ENCODE peak calls at places on chromosomes 4 and X, in ten cellular contexts. M, G, Z, P, S, U, Q, J, H and O are unnamed samples.
A peak's percentile ranks its signal among the peaks of the same experiment; 100 is the strongest.

GRCh38 chr4:33802578-33802977 is 2441.7 kb downstream of the ARAP2 start:
- DNase-seq in Q (no peak), H (no peak), Z (no peak), S (no peak), J (no peak), G (no peak), P (no peak), M (peak; percentile 1), U (no peak), O (no peak)

GRCh38 chr4:105708376-105709080 is at the start of the genes GSTCD and INTS12:
- DNase-seq in Q (peak; percentile 96), M (peak; percentile 93), Z (peak; percentile 93), H (peak; percentile 97), U (peak; percentile 89), S (peak; percentile 88), G (peak; percentile 77), J (peak; percentile 96), P (peak; percentile 96), O (peak; percentile 93)

GRCh38 chrX:113391875-113392274 is 551.2 kb upstream of the AMOT start:
- DNase-seq in P (no peak), M (no peak), S (no peak), G (no peak), J (no peak), Q (no peak), U (no peak), Z (no peak), H (no peak), O (no peak)

GRCh38 chr4:150126880-150127236 is 48.6 kb downstream of the DCLK2 start:
- DNase-seq in H (no peak), J (peak; percentile 63), Z (no peak), M (no peak), G (no peak), U (peak; percentile 60), S (no peak), P (peak; percentile 51), Q (no peak), O (no peak)

GRCh38 chr4:101643201-101643600 is 147.3 kb upstream of the BANK1 start:
- DNase-seq in U (no peak), Q (no peak), G (no peak), S (no peak), J (no peak), M (no peak), P (peak; percentile 95), Z (no peak), H (no peak), O (peak; percentile 3)

GRCh38 chr4:75729836-75730235 is 5.5 kb downstream of the USO1 start:
- DNase-seq in U (no peak), M (no peak), Q (no peak), J (no peak), H (no peak), P (no peak), S (no peak), Z (no peak), G (no peak), O (no peak)

GRCh38 chr4:112514449-112515277 is 1.3 kb downstream of the NEUROG2 start:
- DNase-seq in U (no peak), S (no peak), P (no peak), Q (peak; percentile 28), J (no peak), G (no peak), Z (no peak), H (peak; percentile 79), M (peak; percentile 26), O (no peak)

GRCh38 chr4:105946771-105947170 is 51.5 kb downstream of the NPNT start:
- DNase-seq in Z (no peak), J (no peak), M (no peak), P (no peak), U (no peak), Q (no peak), G (no peak), H (no peak), S (no peak), O (no peak)

GRCh38 chr4:5500165-5500564 is 208.2 kb downstream of the EVC2 start:
- DNase-seq in J (peak; percentile 11), M (no peak), U (no peak), Z (no peak), Q (no peak), P (peak; percentile 56), G (no peak), S (no peak), H (no peak), O (peak; percentile 14)

GRCh38 chrX:66150188-66150587 is 13.9 kb upstream of the HEPH start:
- DNase-seq in U (no peak), M (no peak), Q (no peak), S (no peak), J (no peak), P (no peak), G (no peak), H (no peak), Z (no peak), O (no peak)

GRCh38 chrX:150236304-150236703 is 126.8 kb upstream of the MAMLD1 start:
- DNase-seq in H (peak; percentile 16), U (no peak), P (peak; percentile 25), Q (no peak), J (no peak), Z (no peak), S (no peak), G (no peak), M (no peak), O (no peak)

GRCh38 chrX:101595739-101596419 is 21.9 kb downstream of the ARMCX6 start:
- DNase-seq in J (peak; percentile 82), H (peak; percentile 54), Q (peak; percentile 78), U (peak; percentile 69), G (peak; percentile 56), Z (peak; percentile 45), P (peak; percentile 65), S (peak; percentile 42), M (peak; percentile 53), O (peak; percentile 55)

GRCh38 chr4:185774815-185775684 is 36.9 kb downstream of the SORBS2 start:
- DNase-seq in U (peak; percentile 86), H (no peak), Z (peak; percentile 76), P (peak; percentile 49), G (no peak), M (no peak), J (peak; percentile 89), Q (peak; percentile 34), S (no peak), O (no peak)

GRCh38 chr4:108035691-108036090 is 46.0 kb downstream of the HADH start:
- DNase-seq in H (no peak), U (no peak), J (no peak), S (no peak), M (peak; percentile 93), Z (no peak), P (no peak), G (no peak), Q (no peak), O (no peak)
- H3K4me3 ChIP-seq in H (no peak overlapping the region), U (no peak overlapping the region), J (no peak overlapping the region), S (peak overlapping the region; percentile 29), M (peak overlapping the region; percentile 64), Z (no peak overlapping the region), P (no peak overlapping the region), G (no peak overlapping the region), Q (no peak overlapping the region), O (no peak overlapping the region)

GRCh38 chrX:121114691-121115090 is 67.3 kb downstream of the GLUD2 start:
- DNase-seq in P (no peak), H (no peak), J (no peak), S (no peak), U (no peak), M (no peak), G (no peak), Z (no peak), Q (no peak), O (no peak)
- H3K4me3 ChIP-seq in P (no peak overlapping the region), H (no peak overlapping the region), J (no peak overlapping the region), S (no peak overlapping the region), U (no peak overlapping the region), M (no peak overlapping the region), G (no peak overlapping the region), Z (no peak overlapping the region), Q (no peak overlapping the region), O (no peak overlapping the region)

GRCh38 chr4:134636332-134637055 is 434.9 kb upstream of the PABPC4L start:
- DNase-seq in Z (no peak), G (no peak), H (no peak), M (no peak), U (no peak), P (no peak), Q (no peak), S (no peak), J (no peak), O (no peak)

GRCh38 chr4:134627386-134627785 is 425.8 kb upstream of the PABPC4L start:
- DNase-seq in J (no peak), G (no peak), Z (no peak), M (no peak), P (no peak), Q (peak; percentile 9), U (no peak), H (peak; percentile 48), S (no peak), O (no peak)

GRCh38 chr4:134634301-134634700 is 432.7 kb upstream of the PABPC4L start:
- DNase-seq in J (no peak), M (no peak), G (no peak), S (no peak), H (no peak), U (no peak), P (no peak), Q (no peak), Z (no peak), O (no peak)

GRCh38 chr4:134628074-134628473 is 426.5 kb upstream of the PABPC4L start:
- DNase-seq in U (peak; percentile 2), P (no peak), S (no peak), Z (no peak), H (no peak), G (no peak), J (no peak), M (no peak), Q (no peak), O (no peak)

GRCh38 chr4:134632056-134632455 is 430.5 kb upstream of the PABPC4L start:
- DNase-seq in M (no peak), P (no peak), H (no peak), S (no peak), Q (no peak), Z (no peak), G (no peak), U (peak; percentile 52), J (no peak), O (no peak)
- H3K4me3 ChIP-seq in M (no peak overlapping the region), P (no peak overlapping the region), H (no peak overlapping the region), S (no peak overlapping the region), Q (no peak overlapping the region), Z (no peak overlapping the region), G (no peak overlapping the region), U (no peak overlapping the region), J (no peak overlapping the region), O (no peak overlapping the region)

GRCh38 chr4:917466-917865 is 14.7 kb downstream of the GAK start:
- DNase-seq in M (no peak), J (no peak), P (no peak), Q (no peak), Z (no peak), U (no peak), H (no peak), S (no peak), G (no peak), O (no peak)

GRCh38 chr4:913280-913618 is 18.9 kb downstream of the GAK start:
- DNase-seq in S (no peak), Q (no peak), P (no peak), U (no peak), Z (no peak), M (no peak), G (no peak), J (no peak), H (no peak), O (no peak)

GRCh38 chr4:915041-915474 is 17.1 kb downstream of the GAK start:
- DNase-seq in P (no peak), M (no peak), Z (no peak), Q (no peak), J (no peak), H (no peak), U (no peak), G (no peak), S (no peak), O (peak; percentile 36)

GRCh38 chr4:914531-914930 is 17.6 kb downstream of the GAK start:
- DNase-seq in M (no peak), G (no peak), Z (no peak), H (no peak), J (no peak), S (no peak), Q (no peak), P (no peak), U (no peak), O (no peak)

GRCh38 chr4:915595-915994 is 16.5 kb downstream of the GAK start:
- DNase-seq in M (peak; percentile 33), Z (no peak), P (no peak), H (peak; percentile 61), J (peak; percentile 32), U (no peak), Q (no peak), S (no peak), G (no peak), O (peak; percentile 68)
- H3K4me3 ChIP-seq in M (peak overlapping the region; percentile 23), Z (no peak overlapping the region), P (no peak overlapping the region), H (no peak overlapping the region), J (no peak overlapping the region), U (no peak overlapping the region), Q (no peak overlapping the region), S (no peak overlapping the region), G (no peak overlapping the region), O (no peak overlapping the region)